ENCODE peak calls at places on chromosomes 16 and 17, in seven cellular contexts. One of them, this sample, is unnamed.

GRCh38 chr16:52293209-52293608 is 253.7 kb downstream of the TOX3 start:
- DNase-seq in effector memory CD4-positive, alpha-beta T cell: no peak
- DNase-seq in GM13976: no peak
- DNase-seq in stimulated activated CD4-positive, alpha-beta T cell treated with anti-CD3 and anti-CD28 coated beads, TNF-alpha, amount 100 ng/mL, for 24 hours: no peak
- DNase-seq in NCI-H2227 treated with DMSO at 0.1 percent for 48 hours: peak
- DNase-seq in amniotic stem cell: no peak
- DNase-seq in bronchial epithelial cell: no peak
- DNase-seq in this sample: no peak

GRCh38 chr17:35051183-35051578 is 12.3 kb downstream of the RFFL start:
- DNase-seq in NCI-H2227 treated with DMSO at 0.1 percent for 48 hours: no peak
- DNase-seq in GM13976: peak
- DNase-seq in bronchial epithelial cell: peak
- DNase-seq in effector memory CD4-positive, alpha-beta T cell: peak
- DNase-seq in amniotic stem cell: no peak
- DNase-seq in stimulated activated CD4-positive, alpha-beta T cell treated with anti-CD3 and anti-CD28 coated beads, TNF-alpha, amount 100 ng/mL, for 24 hours: no peak
- DNase-seq in this sample: no peak

GRCh38 chr17:32341141-32341856 is 674 bp downstream of the C17orf75 start:
- DNase-seq in NCI-H2227 treated with DMSO at 0.1 percent for 48 hours: peak
- DNase-seq in effector memory CD4-positive, alpha-beta T cell: peak
- DNase-seq in stimulated activated CD4-positive, alpha-beta T cell treated with anti-CD3 and anti-CD28 coated beads, TNF-alpha, amount 100 ng/mL, for 24 hours: peak
- DNase-seq in GM13976: peak
- DNase-seq in bronchial epithelial cell: peak
- DNase-seq in amniotic stem cell: no peak
- DNase-seq in this sample: no peak

GRCh38 chr17:62740066-62740465 is 68.0 kb downstream of the MARCHF10 start:
- DNase-seq in NCI-H2227 treated with DMSO at 0.1 percent for 48 hours: peak
- DNase-seq in GM13976: no peak
- DNase-seq in amniotic stem cell: no peak
- DNase-seq in bronchial epithelial cell: no peak
- DNase-seq in stimulated activated CD4-positive, alpha-beta T cell treated with anti-CD3 and anti-CD28 coated beads, TNF-alpha, amount 100 ng/mL, for 24 hours: no peak
- DNase-seq in effector memory CD4-positive, alpha-beta T cell: no peak
- DNase-seq in this sample: no peak

GRCh38 chr16:19851476-19851875 is 33.2 kb downstream of the GPRC5B start:
- DNase-seq in stimulated activated CD4-positive, alpha-beta T cell treated with anti-CD3 and anti-CD28 coated beads, TNF-alpha, amount 100 ng/mL, for 24 hours: no peak
- DNase-seq in GM13976: no peak
- DNase-seq in effector memory CD4-positive, alpha-beta T cell: no peak
- DNase-seq in bronchial epithelial cell: no peak
- DNase-seq in amniotic stem cell: no peak
- DNase-seq in NCI-H2227 treated with DMSO at 0.1 percent for 48 hours: no peak
- DNase-seq in this sample: no peak

GRCh38 chr17:58368860-58369213 is 16.8 kb upstream of the SUPT4H1 start:
- DNase-seq in NCI-H2227 treated with DMSO at 0.1 percent for 48 hours: no peak
- DNase-seq in GM13976: no peak
- DNase-seq in bronchial epithelial cell: no peak
- DNase-seq in effector memory CD4-positive, alpha-beta T cell: no peak
- DNase-seq in amniotic stem cell: no peak
- DNase-seq in stimulated activated CD4-positive, alpha-beta T cell treated with anti-CD3 and anti-CD28 coated beads, TNF-alpha, amount 100 ng/mL, for 24 hours: no peak
- DNase-seq in this sample: no peak

GRCh38 chr17:47618416-47618815 is 31.3 kb upstream of the KPNB1 start:
- DNase-seq in effector memory CD4-positive, alpha-beta T cell: no peak
- DNase-seq in amniotic stem cell: no peak
- DNase-seq in NCI-H2227 treated with DMSO at 0.1 percent for 48 hours: no peak
- DNase-seq in bronchial epithelial cell: no peak
- DNase-seq in stimulated activated CD4-positive, alpha-beta T cell treated with anti-CD3 and anti-CD28 coated beads, TNF-alpha, amount 100 ng/mL, for 24 hours: no peak
- DNase-seq in GM13976: no peak
- DNase-seq in this sample: no peak

GRCh38 chr17:2232244-2232638 is 71.3 kb downstream of the SMG6 start:
- DNase-seq in bronchial epithelial cell: peak
- DNase-seq in amniotic stem cell: no peak
- DNase-seq in effector memory CD4-positive, alpha-beta T cell: no peak
- DNase-seq in stimulated activated CD4-positive, alpha-beta T cell treated with anti-CD3 and anti-CD28 coated beads, TNF-alpha, amount 100 ng/mL, for 24 hours: no peak
- DNase-seq in GM13976: no peak
- DNase-seq in NCI-H2227 treated with DMSO at 0.1 percent for 48 hours: no peak
- DNase-seq in this sample: no peak

GRCh38 chr16:4015275-4015990 is 100.8 kb downstream of the ADCY9 start:
- DNase-seq in GM13976: no peak
- DNase-seq in stimulated activated CD4-positive, alpha-beta T cell treated with anti-CD3 and anti-CD28 coated beads, TNF-alpha, amount 100 ng/mL, for 24 hours: no peak
- DNase-seq in NCI-H2227 treated with DMSO at 0.1 percent for 48 hours: no peak
- DNase-seq in effector memory CD4-positive, alpha-beta T cell: no peak
- DNase-seq in amniotic stem cell: no peak
- DNase-seq in bronchial epithelial cell: no peak
- DNase-seq in this sample: no peak

GRCh38 chr17:3335876-3336275 is 37.7 kb upstream of the OR3A1 start:
- DNase-seq in stimulated activated CD4-positive, alpha-beta T cell treated with anti-CD3 and anti-CD28 coated beads, TNF-alpha, amount 100 ng/mL, for 24 hours: no peak
- DNase-seq in bronchial epithelial cell: peak
- DNase-seq in amniotic stem cell: no peak
- DNase-seq in effector memory CD4-positive, alpha-beta T cell: no peak
- DNase-seq in GM13976: no peak
- DNase-seq in NCI-H2227 treated with DMSO at 0.1 percent for 48 hours: no peak
- DNase-seq in this sample: no peak

GRCh38 chr17:39717660-39718059 is 12.7 kb downstream of the MIEN1 start:
- DNase-seq in amniotic stem cell: no peak
- DNase-seq in GM13976: no peak
- DNase-seq in NCI-H2227 treated with DMSO at 0.1 percent for 48 hours: no peak
- DNase-seq in stimulated activated CD4-positive, alpha-beta T cell treated with anti-CD3 and anti-CD28 coated beads, TNF-alpha, amount 100 ng/mL, for 24 hours: no peak
- DNase-seq in bronchial epithelial cell: no peak
- DNase-seq in effector memory CD4-positive, alpha-beta T cell: no peak
- DNase-seq in this sample: no peak

GRCh38 chr17:58060596-58061191 is 22.5 kb upstream of the DYNLL2 start:
- DNase-seq in effector memory CD4-positive, alpha-beta T cell: no peak
- DNase-seq in stimulated activated CD4-positive, alpha-beta T cell treated with anti-CD3 and anti-CD28 coated beads, TNF-alpha, amount 100 ng/mL, for 24 hours: no peak
- DNase-seq in amniotic stem cell: no peak
- DNase-seq in GM13976: no peak
- DNase-seq in NCI-H2227 treated with DMSO at 0.1 percent for 48 hours: no peak
- DNase-seq in bronchial epithelial cell: peak
- DNase-seq in this sample: no peak

GRCh38 chr17:35238817-35239216 is 4.1 kb upstream of the SLFN5 start:
- DNase-seq in GM13976: no peak
- DNase-seq in amniotic stem cell: no peak
- DNase-seq in stimulated activated CD4-positive, alpha-beta T cell treated with anti-CD3 and anti-CD28 coated beads, TNF-alpha, amount 100 ng/mL, for 24 hours: no peak
- DNase-seq in bronchial epithelial cell: peak
- DNase-seq in effector memory CD4-positive, alpha-beta T cell: no peak
- DNase-seq in NCI-H2227 treated with DMSO at 0.1 percent for 48 hours: no peak
- DNase-seq in this sample: no peak

GRCh38 chr17:27540300-27541105 is 84.3 kb downstream of the KSR1 start:
- DNase-seq in stimulated activated CD4-positive, alpha-beta T cell treated with anti-CD3 and anti-CD28 coated beads, TNF-alpha, amount 100 ng/mL, for 24 hours: no peak
- DNase-seq in NCI-H2227 treated with DMSO at 0.1 percent for 48 hours: no peak
- DNase-seq in GM13976: no peak
- DNase-seq in amniotic stem cell: peak
- DNase-seq in effector memory CD4-positive, alpha-beta T cell: no peak
- DNase-seq in bronchial epithelial cell: peak
- DNase-seq in this sample: no peak

GRCh38 chr16:50152386-50152806 is 710 bp upstream of the TENT4B start:
- DNase-seq in amniotic stem cell: no peak
- DNase-seq in stimulated activated CD4-positive, alpha-beta T cell treated with anti-CD3 and anti-CD28 coated beads, TNF-alpha, amount 100 ng/mL, for 24 hours: peak
- DNase-seq in NCI-H2227 treated with DMSO at 0.1 percent for 48 hours: peak
- DNase-seq in bronchial epithelial cell: peak
- DNase-seq in GM13976: peak
- DNase-seq in effector memory CD4-positive, alpha-beta T cell: no peak
- DNase-seq in this sample: peak

GRCh38 chr17:61248399-61248798 is 151.2 kb upstream of the TBX2 start:
- DNase-seq in bronchial epithelial cell: no peak
- DNase-seq in effector memory CD4-positive, alpha-beta T cell: no peak
- DNase-seq in stimulated activated CD4-positive, alpha-beta T cell treated with anti-CD3 and anti-CD28 coated beads, TNF-alpha, amount 100 ng/mL, for 24 hours: no peak
- DNase-seq in amniotic stem cell: no peak
- DNase-seq in NCI-H2227 treated with DMSO at 0.1 percent for 48 hours: no peak
- DNase-seq in GM13976: no peak
- DNase-seq in this sample: no peak

GRCh38 chr17:40101367-40102210 is 1.2 kb upstream of the NR1D1 start:
- DNase-seq in NCI-H2227 treated with DMSO at 0.1 percent for 48 hours: no peak
- DNase-seq in bronchial epithelial cell: no peak
- DNase-seq in effector memory CD4-positive, alpha-beta T cell: no peak
- DNase-seq in amniotic stem cell: no peak
- DNase-seq in stimulated activated CD4-positive, alpha-beta T cell treated with anti-CD3 and anti-CD28 coated beads, TNF-alpha, amount 100 ng/mL, for 24 hours: no peak
- DNase-seq in GM13976: no peak
- DNase-seq in this sample: no peak

GRCh38 chr17:2101448-2102257 is 46.8 kb downstream of the HIC1 start:
- DNase-seq in bronchial epithelial cell: peak
- DNase-seq in GM13976: no peak
- DNase-seq in effector memory CD4-positive, alpha-beta T cell: peak
- DNase-seq in NCI-H2227 treated with DMSO at 0.1 percent for 48 hours: no peak
- DNase-seq in stimulated activated CD4-positive, alpha-beta T cell treated with anti-CD3 and anti-CD28 coated beads, TNF-alpha, amount 100 ng/mL, for 24 hours: peak
- DNase-seq in amniotic stem cell: no peak
- DNase-seq in this sample: no peak

GRCh38 chr16:64858076-64858475 is 263.8 kb downstream of the CDH11 start:
- DNase-seq in amniotic stem cell: no peak
- DNase-seq in effector memory CD4-positive, alpha-beta T cell: no peak
- DNase-seq in stimulated activated CD4-positive, alpha-beta T cell treated with anti-CD3 and anti-CD28 coated beads, TNF-alpha, amount 100 ng/mL, for 24 hours: no peak
- DNase-seq in bronchial epithelial cell: no peak
- DNase-seq in GM13976: no peak
- DNase-seq in NCI-H2227 treated with DMSO at 0.1 percent for 48 hours: no peak
- DNase-seq in this sample: no peak

GRCh38 chr16:29316673-29317237 is 89.8 kb downstream of the NPIPB11 start:
- DNase-seq in amniotic stem cell: no peak
- DNase-seq in NCI-H2227 treated with DMSO at 0.1 percent for 48 hours: no peak
- DNase-seq in bronchial epithelial cell: no peak
- DNase-seq in GM13976: no peak
- DNase-seq in effector memory CD4-positive, alpha-beta T cell: no peak
- DNase-seq in stimulated activated CD4-positive, alpha-beta T cell treated with anti-CD3 and anti-CD28 coated beads, TNF-alpha, amount 100 ng/mL, for 24 hours: no peak
- DNase-seq in this sample: no peak

GRCh38 chr17:80035687-80035936 is at the start of gene TBC1D16:
- DNase-seq in NCI-H2227 treated with DMSO at 0.1 percent for 48 hours: no peak
- DNase-seq in amniotic stem cell: no peak
- DNase-seq in bronchial epithelial cell: no peak
- DNase-seq in stimulated activated CD4-positive, alpha-beta T cell treated with anti-CD3 and anti-CD28 coated beads, TNF-alpha, amount 100 ng/mL, for 24 hours: no peak
- DNase-seq in effector memory CD4-positive, alpha-beta T cell: no peak
- DNase-seq in GM13976: no peak
- DNase-seq in this sample: no peak

GRCh38 chr16:46649571-46649970 is 28.4 kb upstream of the SHCBP1 start:
- DNase-seq in bronchial epithelial cell: no peak
- DNase-seq in stimulated activated CD4-positive, alpha-beta T cell treated with anti-CD3 and anti-CD28 coated beads, TNF-alpha, amount 100 ng/mL, for 24 hours: no peak
- DNase-seq in amniotic stem cell: no peak
- DNase-seq in GM13976: no peak
- DNase-seq in NCI-H2227 treated with DMSO at 0.1 percent for 48 hours: no peak
- DNase-seq in effector memory CD4-positive, alpha-beta T cell: no peak
- DNase-seq in this sample: no peak

GRCh38 chr16:13560151-13560550 is 359.8 kb upstream of the ERCC4 start:
- DNase-seq in amniotic stem cell: no peak
- DNase-seq in stimulated activated CD4-positive, alpha-beta T cell treated with anti-CD3 and anti-CD28 coated beads, TNF-alpha, amount 100 ng/mL, for 24 hours: no peak
- DNase-seq in effector memory CD4-positive, alpha-beta T cell: no peak
- DNase-seq in bronchial epithelial cell: no peak
- DNase-seq in NCI-H2227 treated with DMSO at 0.1 percent for 48 hours: no peak
- DNase-seq in GM13976: no peak
- DNase-seq in this sample: no peak

GRCh38 chr17:80125656-80126448 is 21.1 kb downstream of the EIF4A3 start:
- DNase-seq in bronchial epithelial cell: no peak
- DNase-seq in stimulated activated CD4-positive, alpha-beta T cell treated with anti-CD3 and anti-CD28 coated beads, TNF-alpha, amount 100 ng/mL, for 24 hours: no peak
- DNase-seq in amniotic stem cell: no peak
- DNase-seq in effector memory CD4-positive, alpha-beta T cell: no peak
- DNase-seq in GM13976: no peak
- DNase-seq in NCI-H2227 treated with DMSO at 0.1 percent for 48 hours: peak
- DNase-seq in this sample: no peak

GRCh38 chr17:42163696-42164407 is 9.1 kb upstream of the RAB5C start:
- DNase-seq in amniotic stem cell: no peak
- DNase-seq in stimulated activated CD4-positive, alpha-beta T cell treated with anti-CD3 and anti-CD28 coated beads, TNF-alpha, amount 100 ng/mL, for 24 hours: no peak
- DNase-seq in bronchial epithelial cell: no peak
- DNase-seq in effector memory CD4-positive, alpha-beta T cell: no peak
- DNase-seq in GM13976: no peak
- DNase-seq in NCI-H2227 treated with DMSO at 0.1 percent for 48 hours: no peak
- DNase-seq in this sample: no peak

GRCh38 chr16:20918486-20919239 is 18.1 kb downstream of the LYRM1 start:
- DNase-seq in NCI-H2227 treated with DMSO at 0.1 percent for 48 hours: no peak
- DNase-seq in amniotic stem cell: no peak
- DNase-seq in GM13976: no peak
- DNase-seq in effector memory CD4-positive, alpha-beta T cell: no peak
- DNase-seq in bronchial epithelial cell: no peak
- DNase-seq in stimulated activated CD4-positive, alpha-beta T cell treated with anti-CD3 and anti-CD28 coated beads, TNF-alpha, amount 100 ng/mL, for 24 hours: no peak
- DNase-seq in this sample: no peak

GRCh38 chr16:56637814-56638750 is at the start of gene MT1A:
- DNase-seq in effector memory CD4-positive, alpha-beta T cell: no peak
- DNase-seq in amniotic stem cell: no peak
- DNase-seq in stimulated activated CD4-positive, alpha-beta T cell treated with anti-CD3 and anti-CD28 coated beads, TNF-alpha, amount 100 ng/mL, for 24 hours: no peak
- DNase-seq in bronchial epithelial cell: no peak
- DNase-seq in GM13976: no peak
- DNase-seq in NCI-H2227 treated with DMSO at 0.1 percent for 48 hours: no peak
- DNase-seq in this sample: no peak

GRCh38 chr16:3084969-3085670 is 14.0 kb downstream of the ZSCAN10 start:
- DNase-seq in effector memory CD4-positive, alpha-beta T cell: no peak
- DNase-seq in NCI-H2227 treated with DMSO at 0.1 percent for 48 hours: no peak
- DNase-seq in stimulated activated CD4-positive, alpha-beta T cell treated with anti-CD3 and anti-CD28 coated beads, TNF-alpha, amount 100 ng/mL, for 24 hours: no peak
- DNase-seq in GM13976: no peak
- DNase-seq in amniotic stem cell: no peak
- DNase-seq in bronchial epithelial cell: no peak
- DNase-seq in this sample: no peak

GRCh38 chr16:53775821-53776431 is 72.0 kb downstream of the FTO start:
- DNase-seq in amniotic stem cell: peak
- DNase-seq in NCI-H2227 treated with DMSO at 0.1 percent for 48 hours: no peak
- DNase-seq in stimulated activated CD4-positive, alpha-beta T cell treated with anti-CD3 and anti-CD28 coated beads, TNF-alpha, amount 100 ng/mL, for 24 hours: no peak
- DNase-seq in bronchial epithelial cell: peak
- DNase-seq in effector memory CD4-positive, alpha-beta T cell: no peak
- DNase-seq in GM13976: no peak
- DNase-seq in this sample: no peak

GRCh38 chr16:8882725-8883377 is 700 bp downstream of the LITAFD start:
- DNase-seq in GM13976: no peak
- DNase-seq in effector memory CD4-positive, alpha-beta T cell: no peak
- DNase-seq in stimulated activated CD4-positive, alpha-beta T cell treated with anti-CD3 and anti-CD28 coated beads, TNF-alpha, amount 100 ng/mL, for 24 hours: no peak
- DNase-seq in amniotic stem cell: no peak
- DNase-seq in bronchial epithelial cell: no peak
- DNase-seq in NCI-H2227 treated with DMSO at 0.1 percent for 48 hours: no peak
- DNase-seq in this sample: no peak

GRCh38 chr16:69448470-69449193 is 24.2 kb downstream of the CYB5B start:
- DNase-seq in GM13976: no peak
- DNase-seq in stimulated activated CD4-positive, alpha-beta T cell treated with anti-CD3 and anti-CD28 coated beads, TNF-alpha, amount 100 ng/mL, for 24 hours: no peak
- DNase-seq in amniotic stem cell: no peak
- DNase-seq in effector memory CD4-positive, alpha-beta T cell: no peak
- DNase-seq in bronchial epithelial cell: no peak
- DNase-seq in NCI-H2227 treated with DMSO at 0.1 percent for 48 hours: peak
- DNase-seq in this sample: no peak

GRCh38 chr17:48375356-48375755 is 54.7 kb downstream of the SKAP1 start:
- DNase-seq in stimulated activated CD4-positive, alpha-beta T cell treated with anti-CD3 and anti-CD28 coated beads, TNF-alpha, amount 100 ng/mL, for 24 hours: no peak
- DNase-seq in bronchial epithelial cell: peak
- DNase-seq in effector memory CD4-positive, alpha-beta T cell: no peak
- DNase-seq in amniotic stem cell: no peak
- DNase-seq in GM13976: no peak
- DNase-seq in NCI-H2227 treated with DMSO at 0.1 percent for 48 hours: no peak
- DNase-seq in this sample: no peak

GRCh38 chr17:15446036-15446435 is 21.4 kb downstream of the CDRT4 start:
- DNase-seq in effector memory CD4-positive, alpha-beta T cell: no peak
- DNase-seq in bronchial epithelial cell: no peak
- DNase-seq in NCI-H2227 treated with DMSO at 0.1 percent for 48 hours: no peak
- DNase-seq in amniotic stem cell: no peak
- DNase-seq in stimulated activated CD4-positive, alpha-beta T cell treated with anti-CD3 and anti-CD28 coated beads, TNF-alpha, amount 100 ng/mL, for 24 hours: no peak
- DNase-seq in GM13976: no peak
- DNase-seq in this sample: no peak

GRCh38 chr17:19502517-19502916 is 31.1 kb upstream of the SLC47A1 start:
- DNase-seq in effector memory CD4-positive, alpha-beta T cell: no peak
- DNase-seq in amniotic stem cell: no peak
- DNase-seq in bronchial epithelial cell: peak
- DNase-seq in NCI-H2227 treated with DMSO at 0.1 percent for 48 hours: no peak
- DNase-seq in stimulated activated CD4-positive, alpha-beta T cell treated with anti-CD3 and anti-CD28 coated beads, TNF-alpha, amount 100 ng/mL, for 24 hours: peak
- DNase-seq in GM13976: no peak
- DNase-seq in this sample: peak

GRCh38 chr17:51107666-51108227 is 12.9 kb downstream of the SPAG9 start:
- DNase-seq in bronchial epithelial cell: no peak
- DNase-seq in GM13976: no peak
- DNase-seq in stimulated activated CD4-positive, alpha-beta T cell treated with anti-CD3 and anti-CD28 coated beads, TNF-alpha, amount 100 ng/mL, for 24 hours: no peak
- DNase-seq in amniotic stem cell: no peak
- DNase-seq in NCI-H2227 treated with DMSO at 0.1 percent for 48 hours: no peak
- DNase-seq in effector memory CD4-positive, alpha-beta T cell: no peak
- DNase-seq in this sample: no peak

GRCh38 chr16:73025506-73026131 is 22.3 kb downstream of the ZFHX3 start:
- DNase-seq in NCI-H2227 treated with DMSO at 0.1 percent for 48 hours: no peak
- DNase-seq in bronchial epithelial cell: no peak
- DNase-seq in GM13976: no peak
- DNase-seq in amniotic stem cell: no peak
- DNase-seq in stimulated activated CD4-positive, alpha-beta T cell treated with anti-CD3 and anti-CD28 coated beads, TNF-alpha, amount 100 ng/mL, for 24 hours: no peak
- DNase-seq in effector memory CD4-positive, alpha-beta T cell: no peak
- DNase-seq in this sample: no peak

GRCh38 chr16:4780235-4780634 is 7.9 kb downstream of the SEPTIN12 start:
- DNase-seq in NCI-H2227 treated with DMSO at 0.1 percent for 48 hours: no peak
- DNase-seq in effector memory CD4-positive, alpha-beta T cell: no peak
- DNase-seq in GM13976: no peak
- DNase-seq in bronchial epithelial cell: peak
- DNase-seq in amniotic stem cell: no peak
- DNase-seq in stimulated activated CD4-positive, alpha-beta T cell treated with anti-CD3 and anti-CD28 coated beads, TNF-alpha, amount 100 ng/mL, for 24 hours: no peak
- DNase-seq in this sample: no peak